ENCODE peak calls at places on chromosomes 2 and 18, in ten cellular contexts. One of them, this sample, is unnamed.

GRCh38 chr2:204971219-204971907 is 426.1 kb downstream of the PARD3B start:
- DNase-seq in NCI-H748 treated with DMSO at 0.1 percent for 48 hours: no peak
- DNase-seq in HTR-8/SVneo: no peak
- DNase-seq in ureter: no peak
- DNase-seq in epithelial cell of prostate: no peak
- DNase-seq in neural crest cell: no peak
- DNase-seq in osteocyte: no peak
- DNase-seq in NCI-H69: no peak
- DNase-seq in HT1080: no peak
- DNase-seq in CD8-positive, alpha-beta T cell: no peak
- DNase-seq in this sample: no peak

GRCh38 chr2:165112789-165113188 is 91.1 kb downstream of the SCN3A start:
- DNase-seq in osteocyte: no peak
- DNase-seq in CD8-positive, alpha-beta T cell: no peak
- DNase-seq in NCI-H748 treated with DMSO at 0.1 percent for 48 hours: no peak
- DNase-seq in HT1080: no peak
- DNase-seq in HTR-8/SVneo: no peak
- DNase-seq in NCI-H69: no peak
- DNase-seq in epithelial cell of prostate: no peak
- DNase-seq in neural crest cell: no peak
- DNase-seq in ureter: no peak
- DNase-seq in this sample: no peak

GRCh38 chr2:170740660-170741059 is 25.5 kb downstream of the SP5 start:
- DNase-seq in neural crest cell: no peak
- DNase-seq in NCI-H748 treated with DMSO at 0.1 percent for 48 hours: no peak
- DNase-seq in epithelial cell of prostate: no peak
- DNase-seq in ureter: no peak
- DNase-seq in HTR-8/SVneo: no peak
- DNase-seq in CD8-positive, alpha-beta T cell: no peak
- DNase-seq in HT1080: no peak
- DNase-seq in osteocyte: no peak
- DNase-seq in NCI-H69: no peak
- DNase-seq in this sample: no peak

GRCh38 chr2:221129657-221130056 is 442.4 kb downstream of the EPHA4 start:
- DNase-seq in CD8-positive, alpha-beta T cell: no peak
- DNase-seq in osteocyte: no peak
- DNase-seq in HTR-8/SVneo: no peak
- DNase-seq in neural crest cell: no peak
- DNase-seq in HT1080: no peak
- DNase-seq in ureter: no peak
- DNase-seq in epithelial cell of prostate: no peak
- DNase-seq in NCI-H69: peak
- DNase-seq in NCI-H748 treated with DMSO at 0.1 percent for 48 hours: no peak
- DNase-seq in this sample: no peak

GRCh38 chr2:30234180-30234971 is 3.0 kb downstream of the LBH start:
- DNase-seq in ureter: peak
- DNase-seq in HT1080: peak
- DNase-seq in neural crest cell: no peak
- DNase-seq in CD8-positive, alpha-beta T cell: peak
- DNase-seq in NCI-H748 treated with DMSO at 0.1 percent for 48 hours: no peak
- DNase-seq in epithelial cell of prostate: peak
- DNase-seq in NCI-H69: no peak
- DNase-seq in HTR-8/SVneo: peak
- DNase-seq in osteocyte: no peak
- DNase-seq in this sample: no peak

GRCh38 chr2:224122542-224122941 is 83.5 kb upstream of the SERPINE2 start:
- DNase-seq in HTR-8/SVneo: no peak
- DNase-seq in epithelial cell of prostate: no peak
- DNase-seq in neural crest cell: no peak
- DNase-seq in NCI-H748 treated with DMSO at 0.1 percent for 48 hours: no peak
- DNase-seq in NCI-H69: no peak
- DNase-seq in ureter: no peak
- DNase-seq in CD8-positive, alpha-beta T cell: no peak
- DNase-seq in HT1080: peak
- DNase-seq in osteocyte: no peak
- DNase-seq in this sample: no peak

GRCh38 chr2:142825861-142826260 is 51.6 kb upstream of the KYNU start:
- DNase-seq in NCI-H69: no peak
- DNase-seq in osteocyte: no peak
- DNase-seq in NCI-H748 treated with DMSO at 0.1 percent for 48 hours: no peak
- DNase-seq in epithelial cell of prostate: no peak
- DNase-seq in neural crest cell: no peak
- DNase-seq in CD8-positive, alpha-beta T cell: no peak
- DNase-seq in HT1080: no peak
- DNase-seq in ureter: no peak
- DNase-seq in HTR-8/SVneo: no peak
- DNase-seq in this sample: no peak

GRCh38 chr2:149169653-149170052 is 131.2 kb downstream of the LYPD6B start:
- DNase-seq in osteocyte: no peak
- DNase-seq in epithelial cell of prostate: peak
- DNase-seq in neural crest cell: no peak
- DNase-seq in ureter: peak
- DNase-seq in NCI-H69: peak
- DNase-seq in HTR-8/SVneo: no peak
- DNase-seq in HT1080: peak
- DNase-seq in NCI-H748 treated with DMSO at 0.1 percent for 48 hours: peak
- DNase-seq in CD8-positive, alpha-beta T cell: no peak
- DNase-seq in this sample: no peak

GRCh38 chr2:177998006-177998405 is 74.6 kb downstream of the PDE11A start:
- DNase-seq in HT1080: peak
- DNase-seq in HTR-8/SVneo: no peak
- DNase-seq in NCI-H69: no peak
- DNase-seq in epithelial cell of prostate: peak
- DNase-seq in osteocyte: no peak
- DNase-seq in neural crest cell: no peak
- DNase-seq in CD8-positive, alpha-beta T cell: no peak
- DNase-seq in NCI-H748 treated with DMSO at 0.1 percent for 48 hours: no peak
- DNase-seq in ureter: no peak
- DNase-seq in this sample: no peak

GRCh38 chr18:8719192-8719591 is 13.8 kb downstream of the MTCL1 start:
- DNase-seq in neural crest cell: no peak
- DNase-seq in CD8-positive, alpha-beta T cell: no peak
- DNase-seq in ureter: no peak
- DNase-seq in HT1080: no peak
- DNase-seq in HTR-8/SVneo: no peak
- DNase-seq in epithelial cell of prostate: no peak
- DNase-seq in NCI-H748 treated with DMSO at 0.1 percent for 48 hours: no peak
- DNase-seq in NCI-H69: no peak
- DNase-seq in osteocyte: no peak
- DNase-seq in this sample: no peak

GRCh38 chr2:188046437-188046836 is 245.2 kb upstream of the GULP1 start:
- DNase-seq in CD8-positive, alpha-beta T cell: no peak
- DNase-seq in NCI-H69: no peak
- DNase-seq in HTR-8/SVneo: no peak
- DNase-seq in NCI-H748 treated with DMSO at 0.1 percent for 48 hours: no peak
- DNase-seq in HT1080: no peak
- DNase-seq in epithelial cell of prostate: no peak
- DNase-seq in neural crest cell: no peak
- DNase-seq in osteocyte: no peak
- DNase-seq in ureter: no peak
- DNase-seq in this sample: no peak